ENCODE peak calls at places on chromosomes 11 and 22, in five cellular contexts. H is GM04504, I is ELF-1, Z is Kasumi-1, C is T-cell. K is an unnamed sample.

GRCh38 chr11:129766858-129767604 is 48.6 kb upstream of the TMEM45B start:
- DNase-seq in H (no peak), I (peak), Z (peak), C (peak), K (peak)

GRCh38 chr22:48263431-48263765 is 1500.9 kb downstream of the TBC1D22A start:
- DNase-seq in H (no peak), I (no peak), Z (no peak), C (no peak), K (no peak)

GRCh38 chr11:124867700-124868099 is 2.5 kb downstream of the ROBO3 start:
- DNase-seq in H (no peak), I (peak), Z (peak), C (no peak), K (no peak)

GRCh38 chr11:119341222-119342022 is 739 bp upstream of the C1QTNF5 start:
- DNase-seq in H (no peak), I (no peak), Z (no peak), C (no peak), K (no peak)

GRCh38 chr22:18023509-18024275 is 669 bp downstream of the MICAL3 start:
- DNase-seq in H (peak), I (peak), Z (peak), C (peak), K (peak)

GRCh38 chr11:120136356-120136755 is 1.6 kb downstream of the TRIM29 start:
- DNase-seq in H (no peak), I (no peak), Z (no peak), C (no peak), K (no peak)

GRCh38 chr11:67538306-67538705 is 15.1 kb upstream of the CABP2 start:
- DNase-seq in H (no peak), I (no peak), Z (no peak), C (no peak), K (no peak)

GRCh38 chr11:119496453-119496852 is 73.5 kb upstream of the THY1 start:
- DNase-seq in H (no peak), I (no peak), Z (no peak), C (no peak), K (no peak)

GRCh38 chr11:44781697-44782096 is 54.9 kb downstream of the TSPAN18 start:
- DNase-seq in H (no peak), I (no peak), Z (no peak), C (no peak), K (no peak)

GRCh38 chr11:119476666-119477331 is 53.8 kb upstream of the THY1 start:
- DNase-seq in H (no peak), I (no peak), Z (no peak), C (no peak), K (no peak)

GRCh38 chr22:38843201-38843715 is 570 bp downstream of the NPTXR start:
- DNase-seq in H (no peak), I (peak), Z (peak), C (peak), K (peak)

GRCh38 chr11:114478768-114479167 is 39.5 kb downstream of the REXO2 start:
- DNase-seq in H (no peak), I (peak), Z (no peak), C (no peak), K (no peak)

GRCh38 chr22:21598302-21598701 is 30.8 kb downstream of the UBE2L3 start:
- DNase-seq in H (no peak), I (no peak), Z (no peak), C (no peak), K (no peak)

GRCh38 chr11:120789391-120789790 is 234.5 kb upstream of the TBCEL start:
- DNase-seq in H (no peak), I (no peak), Z (no peak), C (no peak), K (no peak)

GRCh38 chr11:101336858-101337257 is 207.2 kb upstream of the PGR start:
- DNase-seq in H (no peak), I (no peak), Z (no peak), C (no peak), K (no peak)

GRCh38 chr11:65422633-65423515 is at the start of gene NEAT1:
- DNase-seq in H (peak), I (peak), Z (peak), C (peak), K (peak)

GRCh38 chr22:43993072-43993760 is 30.9 kb upstream of the PARVB start:
- DNase-seq in H (peak), I (peak), Z (peak), C (peak), K (peak)

GRCh38 chr11:35390737-35391682 is 28.3 kb downstream of the SLC1A2 start:
- DNase-seq in H (no peak), I (no peak), Z (no peak), C (no peak), K (no peak)

GRCh38 chr11:7004482-7004881 is 15.7 kb downstream of the ZNF214 start:
- DNase-seq in H (peak), I (no peak), Z (no peak), C (no peak), K (no peak)

GRCh38 chr22:21992593-21993237 is 10.1 kb upstream of the TOP3B start:
- DNase-seq in H (no peak), I (no peak), Z (no peak), C (no peak), K (no peak)

GRCh38 chr11:129375731-129376657 is at the start of gene BARX2:
- DNase-seq in H (peak), I (peak), Z (peak), C (no peak), K (no peak)

GRCh38 chr11:67372232-67372992 is 986 bp downstream of the CLCF1 start:
- DNase-seq in H (no peak), I (no peak), Z (no peak), C (no peak), K (no peak)

GRCh38 chr11:83836883-83837654 is 550.9 kb upstream of the CCDC90B start:
- DNase-seq in H (peak), I (peak), Z (peak), C (no peak), K (no peak)

GRCh38 chr22:38868286-38868721 is 3.7 kb downstream of the CBX6 start:
- DNase-seq in H (no peak), I (no peak), Z (no peak), C (no peak), K (no peak)

GRCh38 chr11:33147559-33147958 is 13.7 kb downstream of the CSTF3 start:
- DNase-seq in H (no peak), I (no peak), Z (no peak), C (no peak), K (no peak)

K was measured in CD4-positive, alpha-beta T cell.